ENCODE peak calls at places on chromosome 9, in four cellular contexts. One of them, this sample, is unnamed.

GRCh38 chr9:89595646-89596045 is 9.2 kb upstream of the GADD45G start:
- DNase-seq in SK-N-SH: no peak
- DNase-seq in WTC11: no peak
- DNase-seq in psoas muscle: no peak
- DNase-seq in this sample: no peak

GRCh38 chr9:18824095-18824666 is 208.8 kb downstream of the SAXO1 start:
- DNase-seq in SK-N-SH: peak
- DNase-seq in WTC11: no peak
- DNase-seq in psoas muscle: no peak
- DNase-seq in this sample: no peak

GRCh38 chr9:116008278-116008677 is 145.3 kb upstream of the PAPPA start:
- DNase-seq in SK-N-SH: no peak
- DNase-seq in WTC11: no peak
- DNase-seq in psoas muscle: no peak
- DNase-seq in this sample: no peak

GRCh38 chr9:21555911-21556310 is 73.8 kb upstream of the IFNE start:
- DNase-seq in SK-N-SH: no peak
- DNase-seq in WTC11: no peak
- DNase-seq in psoas muscle: no peak
- DNase-seq in this sample: no peak

GRCh38 chr9:81380960-81381359 is 308.4 kb downstream of the TLE1 start:
- DNase-seq in SK-N-SH: no peak
- DNase-seq in WTC11: no peak
- DNase-seq in psoas muscle: no peak
- DNase-seq in this sample: no peak

GRCh38 chr9:115591584-115591984 is 473.6 kb upstream of the TNC start:
- DNase-seq in SK-N-SH: peak
- DNase-seq in WTC11: peak
- DNase-seq in psoas muscle: peak
- DNase-seq in this sample: peak

GRCh38 chr9:136956604-136957003 is 4.5 kb downstream of the LCN12 start:
- DNase-seq in SK-N-SH: no peak
- DNase-seq in WTC11: no peak
- DNase-seq in psoas muscle: no peak
- DNase-seq in this sample: no peak

GRCh38 chr9:126614455-126615248 is 924 bp downstream of the LMX1B start:
- DNase-seq in SK-N-SH: peak
- DNase-seq in WTC11: peak
- DNase-seq in psoas muscle: no peak
- DNase-seq in this sample: no peak

GRCh38 chr9:93594041-93594756 is 17.8 kb downstream of the PHF2 start:
- DNase-seq in SK-N-SH: no peak
- DNase-seq in WTC11: no peak
- DNase-seq in psoas muscle: no peak
- DNase-seq in this sample: no peak

GRCh38 chr9:121309171-121309570 is 41.2 kb downstream of the GSN start:
- DNase-seq in SK-N-SH: no peak
- DNase-seq in WTC11: no peak
- DNase-seq in psoas muscle: no peak
- DNase-seq in this sample: no peak

GRCh38 chr9:38141751-38142150 is 72.7 kb upstream of the SHB start:
- DNase-seq in SK-N-SH: no peak
- DNase-seq in WTC11: no peak
- DNase-seq in psoas muscle: no peak
- DNase-seq in this sample: no peak

GRCh38 chr9:137410891-137411249 is 12.1 kb downstream of the EXD3 start:
- DNase-seq in SK-N-SH: no peak
- DNase-seq in WTC11: no peak
- DNase-seq in psoas muscle: no peak
- DNase-seq in this sample: no peak

GRCh38 chr9:135611875-135612209 is 27.5 kb downstream of the GLT6D1 start:
- DNase-seq in SK-N-SH: no peak
- DNase-seq in WTC11: no peak
- DNase-seq in psoas muscle: no peak
- DNase-seq in this sample: no peak

GRCh38 chr9:105403552-105404246 is 44.1 kb upstream of the FSD1L start:
- DNase-seq in SK-N-SH: no peak
- DNase-seq in WTC11: peak
- DNase-seq in psoas muscle: no peak
- DNase-seq in this sample: no peak

GRCh38 chr9:136056546-136057235 is 38.4 kb downstream of the NACC2 start:
- DNase-seq in SK-N-SH: peak
- DNase-seq in WTC11: peak
- DNase-seq in psoas muscle: no peak
- DNase-seq in this sample: no peak

GRCh38 chr9:116365056-116365471 is 211.5 kb downstream of the PAPPA start:
- DNase-seq in SK-N-SH: peak
- DNase-seq in WTC11: no peak
- DNase-seq in psoas muscle: peak
- DNase-seq in this sample: no peak

GRCh38 chr9:6911901-6912650 is 154.3 kb downstream of the KDM4C start:
- DNase-seq in SK-N-SH: no peak
- DNase-seq in WTC11: no peak
- DNase-seq in psoas muscle: no peak
- DNase-seq in this sample: no peak

GRCh38 chr9:132020845-132021510 is 58.7 kb downstream of the MED27 start:
- DNase-seq in SK-N-SH: no peak
- DNase-seq in WTC11: no peak
- DNase-seq in psoas muscle: no peak
- DNase-seq in this sample: no peak

GRCh38 chr9:121743441-121744001 is 92.1 kb downstream of the DAB2IP start:
- DNase-seq in SK-N-SH: peak
- DNase-seq in WTC11: peak
- DNase-seq in psoas muscle: peak
- DNase-seq in this sample: peak

GRCh38 chr9:130142635-130143034 is 29.6 kb upstream of the NCS1 start:
- DNase-seq in SK-N-SH: no peak
- DNase-seq in WTC11: no peak
- DNase-seq in psoas muscle: no peak
- DNase-seq in this sample: no peak

GRCh38 chr9:70470050-70471015 is 55.9 kb upstream of the KLF9 start:
- DNase-seq in SK-N-SH: no peak
- DNase-seq in WTC11: no peak
- DNase-seq in psoas muscle: no peak
- DNase-seq in this sample: no peak

GRCh38 chr9:137694236-137694959 is 75.6 kb downstream of the EHMT1 start:
- DNase-seq in SK-N-SH: no peak
- DNase-seq in WTC11: no peak
- DNase-seq in psoas muscle: no peak
- DNase-seq in this sample: no peak

GRCh38 chr9:8014987-8015682 is 215.6 kb upstream of the DMAC1 start:
- DNase-seq in SK-N-SH: no peak
- DNase-seq in WTC11: no peak
- DNase-seq in psoas muscle: no peak
- DNase-seq in this sample: no peak

GRCh38 chr9:98118640-98119601 is at the start of gene TRIM14:
- DNase-seq in SK-N-SH: peak
- DNase-seq in WTC11: peak
- DNase-seq in psoas muscle: peak
- DNase-seq in this sample: peak

DNA sequence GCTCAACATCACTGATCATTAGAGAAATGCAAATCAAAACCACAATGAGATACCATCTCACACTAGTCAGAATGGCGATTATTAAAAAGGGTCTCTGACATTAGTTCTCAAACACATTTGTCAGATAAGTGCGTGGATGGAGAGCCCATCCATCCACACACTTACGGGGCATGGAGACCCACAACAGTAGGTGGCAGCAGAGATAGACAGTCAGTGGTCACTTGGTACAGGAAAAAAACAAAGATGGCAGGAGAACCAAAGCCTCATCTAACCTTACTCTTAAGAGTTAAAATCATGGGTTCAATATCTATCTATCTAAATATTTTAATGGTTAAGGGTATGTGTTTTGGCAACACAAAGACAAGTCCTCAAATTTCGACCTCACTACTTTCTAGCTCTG is 1378.7 kb upstream of the C9orf72 start:
- DNase-seq in SK-N-SH: no peak
- DNase-seq in WTC11: no peak
- DNase-seq in psoas muscle: no peak
- DNase-seq in this sample: no peak
- TF ChIP-seq CTCF in SK-N-SH: peak
- TF ChIP-seq CTCF in WTC11: no peak
- TF ChIP-seq CTCF in psoas muscle: no peak
- TF ChIP-seq CTCF in this sample: no peak

DNA sequence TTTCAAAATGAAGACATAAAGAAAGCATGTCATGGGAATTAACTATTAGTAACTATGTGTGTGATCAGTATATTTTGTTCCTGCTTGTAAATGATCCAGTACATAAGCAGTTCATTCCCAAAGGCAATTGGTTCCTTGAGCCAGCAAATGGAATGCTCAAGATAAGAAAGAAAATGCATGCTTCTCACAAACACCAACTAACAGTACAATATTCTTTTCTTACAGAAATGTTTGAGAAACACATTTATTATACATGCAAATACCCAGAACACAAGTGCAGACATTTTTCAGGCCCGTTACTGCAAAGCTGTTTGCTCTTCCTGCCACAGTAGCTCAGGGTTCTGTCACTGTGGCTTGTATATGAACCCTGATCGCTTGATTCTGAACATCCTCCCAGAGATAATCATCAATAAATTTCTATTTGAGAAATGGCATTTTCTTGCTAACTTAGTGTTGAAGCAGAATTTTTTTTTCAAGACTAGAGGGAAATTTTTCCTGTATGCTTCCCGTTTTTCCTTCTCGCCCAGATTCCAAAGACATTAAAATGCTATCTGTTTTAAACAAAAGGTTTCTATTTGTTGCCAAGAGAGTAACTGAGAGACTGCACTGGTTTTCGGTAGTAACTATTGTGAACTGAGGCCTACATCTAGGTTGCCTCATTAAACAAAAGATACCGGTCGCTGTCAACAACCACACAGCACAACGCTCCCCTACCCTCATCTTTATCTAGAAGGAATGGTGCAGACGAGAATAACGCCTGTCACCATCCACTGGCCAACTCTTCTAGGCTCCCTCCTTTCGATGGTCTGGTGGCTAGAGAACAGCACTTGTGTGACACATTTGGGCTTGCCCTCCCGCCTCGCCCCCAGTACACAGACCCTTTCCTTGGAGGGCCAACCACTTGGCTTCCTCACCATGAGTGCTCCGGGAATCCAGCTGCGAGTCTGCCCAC is 1.7 kb downstream of the GNAQ start:
- DNase-seq in SK-N-SH: no peak
- DNase-seq in WTC11: no peak
- DNase-seq in psoas muscle: peak
- DNase-seq in this sample: no peak
- TF ChIP-seq CTCF in SK-N-SH: no peak
- TF ChIP-seq CTCF in WTC11: no peak
- TF ChIP-seq CTCF in psoas muscle: no peak
- TF ChIP-seq CTCF in this sample: no peak

DNA sequence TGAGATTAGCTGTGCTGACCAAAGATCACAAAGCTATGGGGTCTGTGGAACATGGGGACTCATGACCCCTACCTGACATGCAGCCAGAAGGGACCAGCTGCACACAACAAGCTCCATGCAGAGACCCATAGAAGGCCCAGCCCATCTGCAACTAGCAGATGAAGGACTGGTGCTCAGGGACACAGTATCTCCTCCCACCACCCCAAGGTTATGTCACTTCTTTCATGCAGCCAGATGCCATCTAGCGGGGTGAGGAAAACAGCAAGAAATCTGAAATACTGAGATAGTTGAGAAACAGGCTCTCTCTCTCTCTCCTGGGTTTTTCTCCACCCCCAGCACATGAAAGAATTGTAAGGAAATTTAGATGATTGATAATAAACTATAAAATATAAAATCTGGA is 161.3 kb upstream of the DAPK1 start:
- DNase-seq in SK-N-SH: no peak
- DNase-seq in WTC11: no peak
- DNase-seq in psoas muscle: no peak
- DNase-seq in this sample: no peak
- TF ChIP-seq CTCF in SK-N-SH: no peak
- TF ChIP-seq CTCF in WTC11: no peak
- TF ChIP-seq CTCF in psoas muscle: no peak
- TF ChIP-seq CTCF in this sample: no peak

DNA sequence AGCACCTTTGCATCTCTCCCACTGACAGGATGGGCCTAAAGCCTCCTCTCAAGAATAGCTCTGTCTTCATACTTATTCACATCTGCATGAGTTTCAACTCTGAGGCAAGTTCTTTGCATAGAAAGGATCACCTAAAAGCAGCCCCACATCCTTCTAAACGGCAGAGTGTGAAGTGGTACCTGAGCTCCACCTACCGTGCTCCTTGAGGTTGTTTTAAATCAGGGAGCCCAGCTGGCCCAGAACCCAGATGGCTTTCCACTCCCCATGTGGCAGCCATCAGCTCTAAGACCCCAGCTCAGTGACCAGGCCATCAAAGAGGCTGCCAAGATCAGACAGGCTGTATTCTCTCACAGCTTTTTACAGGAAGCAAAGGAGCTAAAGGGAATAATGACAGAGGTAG is 299.3 kb downstream of the RASEF start:
- DNase-seq in SK-N-SH: peak
- DNase-seq in WTC11: peak
- DNase-seq in psoas muscle: no peak
- DNase-seq in this sample: no peak
- TF ChIP-seq CTCF in SK-N-SH: no peak
- TF ChIP-seq CTCF in WTC11: no peak
- TF ChIP-seq CTCF in psoas muscle: no peak
- TF ChIP-seq CTCF in this sample: no peak

DNA sequence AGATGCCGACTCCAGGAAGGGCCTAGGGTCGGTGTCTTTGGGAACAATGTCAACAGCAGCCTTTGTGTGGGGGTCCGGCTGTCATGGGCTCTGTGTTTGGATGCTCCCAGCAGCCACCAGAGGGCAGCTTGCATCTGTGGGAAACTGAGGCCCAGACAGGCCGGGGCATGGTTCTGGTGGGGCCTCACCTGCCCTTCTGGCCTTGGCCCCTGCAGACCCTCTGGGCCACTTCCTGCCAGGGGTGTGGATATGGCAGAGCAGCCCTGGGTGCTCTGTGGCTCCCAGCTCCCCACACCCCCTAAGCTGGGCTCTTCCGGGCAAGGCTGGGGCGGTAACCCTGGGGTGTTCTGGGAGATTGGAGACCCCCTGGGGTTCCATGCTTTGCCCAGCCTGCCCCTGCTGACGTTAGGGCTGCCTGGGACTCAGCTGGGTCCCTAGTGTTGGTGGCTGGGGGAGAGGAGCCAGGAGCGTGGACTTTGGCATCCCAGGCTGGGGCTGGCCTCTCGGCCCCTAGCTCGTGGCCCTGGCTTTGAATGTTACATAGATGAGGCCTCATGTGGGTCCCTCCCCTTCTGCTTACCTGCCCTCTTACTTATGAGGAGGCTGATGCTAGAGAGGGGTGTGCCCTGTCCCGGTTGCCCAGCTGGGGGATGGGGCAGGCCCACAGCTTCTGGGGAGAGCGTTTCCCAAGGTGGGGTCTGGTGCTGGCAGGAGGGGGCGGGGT is 38.3 kb downstream of the RXRA start:
- DNase-seq in SK-N-SH: no peak
- DNase-seq in WTC11: no peak
- DNase-seq in psoas muscle: no peak
- DNase-seq in this sample: no peak
- TF ChIP-seq CTCF in SK-N-SH: peak
- TF ChIP-seq CTCF in WTC11: no peak
- TF ChIP-seq CTCF in psoas muscle: peak
- TF ChIP-seq CTCF in this sample: no peak

This sample was measured in neural crest cell.